ENCODE peak calls at places on chromosomes 13 and 19, in five cellular contexts. D, L, W, N and Y are unnamed samples.

GRCh38 chr19:42402376-42403116 is 12.4 kb upstream of the CNFN start:
- DNase-seq in D (no peak), L (peak), W (no peak), N (no peak), Y (no peak)

GRCh38 chr19:41161903-41162302 is 31.1 kb upstream of the CYP2S1 start:
- DNase-seq in D (no peak), L (no peak), W (no peak), N (no peak), Y (no peak)

GRCh38 chr19:1992759-1993260 is 22.7 kb downstream of the BTBD2 start:
- DNase-seq in D (no peak), L (no peak), W (no peak), N (no peak), Y (no peak)

GRCh38 chr19:10112037-10112751 is 701 bp downstream of the P2RY11 start:
- DNase-seq in D (peak), L (no peak), W (no peak), N (no peak), Y (no peak)

GRCh38 chr13:106599875-106600797 is 32.2 kb upstream of the ARGLU1 start:
- DNase-seq in D (no peak), L (no peak), W (no peak), N (no peak), Y (no peak)

GRCh38 chr19:1248454-1249297 is at the start of gene MIDN:
- DNase-seq in D (peak), L (peak), W (peak), N (peak), Y (peak)

GRCh38 chr19:16896913-16897571 is 8.2 kb downstream of the F2RL3 start:
- DNase-seq in D (peak), L (peak), W (peak), N (peak), Y (peak)

GRCh38 chr13:113856716-113857065 is 7.2 kb downstream of the GAS6 start:
- DNase-seq in D (no peak), L (no peak), W (peak), N (peak), Y (peak)

GRCh38 chr13:110289174-110289573 is 17.8 kb downstream of the COL4A1 start:
- DNase-seq in D (no peak), L (no peak), W (no peak), N (no peak), Y (no peak)

GRCh38 chr13:33554919-33555791 is 262.8 kb upstream of the RFC3 start:
- DNase-seq in D (no peak), L (no peak), W (no peak), N (no peak), Y (no peak)

GRCh38 chr19:12163841-12164240 is 945 bp downstream of the ZNF136 start:
- DNase-seq in D (no peak), L (no peak), W (no peak), N (peak), Y (no peak)

GRCh38 chr13:48066310-48066989 is 28.5 kb downstream of the MED4 start:
- DNase-seq in D (no peak), L (no peak), W (no peak), N (no peak), Y (no peak)

GRCh38 chr13:82566864-82567263 is 1315.4 kb downstream of the SLITRK1 start:
- DNase-seq in D (no peak), L (no peak), W (no peak), N (no peak), Y (no peak)

GRCh38 chr19:18109731-18110671 is 12.4 kb downstream of the MAST3 start:
- DNase-seq in D (peak), L (no peak), W (peak), N (peak), Y (peak)

GRCh38 chr13:74290324-74290773 is 156.1 kb upstream of the KLF12 start:
- DNase-seq in D (no peak), L (peak), W (no peak), N (no peak), Y (no peak)

GRCh38 chr19:34481861-34482379 is 362 bp downstream of the WTIP start:
- DNase-seq in D (no peak), L (no peak), W (no peak), N (peak), Y (no peak)

GRCh38 chr13:48892311-48892710 is 83.4 kb upstream of the FNDC3A start:
- DNase-seq in D (no peak), L (no peak), W (no peak), N (peak), Y (no peak)

GRCh38 chr19:58516964-58517833 is 2.4 kb downstream of the ZBTB45 start:
- DNase-seq in D (no peak), L (no peak), W (no peak), N (no peak), Y (no peak)

GRCh38 chr13:24277721-24278120 is 31.7 kb upstream of the C1QTNF9 start:
- DNase-seq in D (no peak), L (no peak), W (no peak), N (no peak), Y (no peak)

GRCh38 chr19:7849631-7850428 is 19.8 kb downstream of the EVI5L start:
- DNase-seq in D (no peak), L (no peak), W (no peak), N (no peak), Y (no peak)

GRCh38 chr19:31562916-31563626 is 213.8 kb upstream of the TSHZ3 start:
- DNase-seq in D (no peak), L (no peak), W (no peak), N (no peak), Y (no peak)

GRCh38 chr13:99288069-99288468 is 19.1 kb downstream of the GPR183 start:
- DNase-seq in D (peak), L (peak), W (no peak), N (no peak), Y (no peak)

GRCh38 chr13:24217601-24218281 is 57.2 kb downstream of the SPATA13 start:
- DNase-seq in D (no peak), L (no peak), W (no peak), N (no peak), Y (no peak)

GRCh38 chr19:23884363-23884762 is 30.3 kb upstream of the ZNF726 start:
- DNase-seq in D (no peak), L (no peak), W (no peak), N (no peak), Y (no peak)

GRCh38 chr19:11979527-11979926 is 14.7 kb downstream of the ZNF763 start:
- DNase-seq in D (no peak), L (no peak), W (no peak), N (no peak), Y (no peak)

GRCh38 chr13:27822258-27822872 is 30.1 kb downstream of the GSX1 start:
- DNase-seq in D (no peak), L (no peak), W (no peak), N (no peak), Y (no peak)

GRCh38 chr13:41056996-41057711 is 4.2 kb upstream of the WBP4 start:
- DNase-seq in D (no peak), L (no peak), W (no peak), N (no peak), Y (no peak)

GRCh38 chr13:97574926-97575325 is 141.0 kb downstream of the RAP2A start:
- DNase-seq in D (no peak), L (peak), W (no peak), N (peak), Y (no peak)

GRCh38 chr13:100581504-100581903 is 7.1 kb downstream of the GGACT start:
- DNase-seq in D (no peak), L (no peak), W (no peak), N (no peak), Y (no peak)

GRCh38 chr19:43751466-43752220 is 3.1 kb downstream of the SMG9 start:
- DNase-seq in D (no peak), L (no peak), W (no peak), N (no peak), Y (no peak)

GRCh38 chr13:94209110-94209509 is 270.4 kb downstream of the DCT start:
- DNase-seq in D (no peak), L (peak), W (no peak), N (no peak), Y (no peak)

GRCh38 chr13:29039212-29039611 is 219.1 kb downstream of the MTUS2 start:
- DNase-seq in D (no peak), L (no peak), W (no peak), N (no peak), Y (no peak)

GRCh38 chr19:1446713-1447564 is 3.0 kb upstream of the APC2 start:
- DNase-seq in D (no peak), L (no peak), W (peak), N (peak), Y (no peak)

GRCh38 chr13:77507931-77508776 is 27.4 kb upstream of the SCEL start:
- DNase-seq in D (no peak), L (peak), W (no peak), N (no peak), Y (no peak)

GRCh38 chr13:20711301-20712044 is 8.0 kb downstream of the IL17D start:
- DNase-seq in D (no peak), L (no peak), W (no peak), N (no peak), Y (no peak)

GRCh38 chr13:91017669-91018053 is 329.8 kb upstream of the MIR17HG start:
- DNase-seq in D (no peak), L (no peak), W (no peak), N (no peak), Y (no peak)

GRCh38 chr13:114272977-114273376 is 8.4 kb upstream of the UPF3A start:
- DNase-seq in D (no peak), L (no peak), W (no peak), N (no peak), Y (no peak)

GRCh38 chr19:2249010-2249866 is at the start of gene AMH:
- DNase-seq in D (no peak), L (no peak), W (peak), N (no peak), Y (no peak)

GRCh38 chr13:102236830-102237621 is 164.8 kb downstream of the FGF14 start:
- DNase-seq in D (no peak), L (no peak), W (no peak), N (no peak), Y (no peak)